ENCODE peak calls at places on chromosome 19, in six cellular contexts. X is GM23248, Z is fibroblast of lung, S is HCT116, W is PC-3, B is SK-N-MC. L is an unnamed sample.

GRCh38 chr19:39970424-39970673 is 616 bp upstream of the PSMC4 start:
- DNase-seq in X (no peak), Z (no peak), S (no peak), W (peak; percentile 8), B (no peak), L (no peak)

GRCh38 chr19:35267818-35268545 is 780 bp upstream of the USF2 start:
- DNase-seq in X (peak; percentile 88), Z (peak; percentile 67), S (peak; percentile 24), W (peak; percentile 66), B (no peak), L (peak; percentile 84)

GRCh38 chr19:4738734-4739133 is 15.1 kb upstream of the DPP9 start:
- DNase-seq in X (peak; percentile 38), Z (no peak), S (no peak), W (peak; percentile 22), B (no peak), L (no peak)

GRCh38 chr19:47819841-47820244 is 1.9 kb upstream of the CRX start:
- DNase-seq in X (no peak), Z (no peak), S (no peak), W (no peak), B (no peak), L (no peak)

GRCh38 chr19:15922021-15922420 is 12.3 kb downstream of the CYP4F11 start:
- DNase-seq in X (no peak), Z (no peak), S (no peak), W (no peak), B (no peak), L (no peak)

GRCh38 chr19:45265375-45265774 is 14.3 kb downstream of the MARK4 start:
- DNase-seq in X (no peak), Z (no peak), S (no peak), W (no peak), B (no peak), L (no peak)

GRCh38 chr19:38842439-38843174 is 7.2 kb downstream of the HNRNPL start:
- DNase-seq in X (no peak), Z (no peak), S (no peak), W (no peak), B (no peak), L (no peak)

GRCh38 chr19:13128583-13128982 is 10.5 kb downstream of the NACC1 start:
- DNase-seq in X (no peak), Z (no peak), S (no peak), W (no peak), B (no peak), L (no peak)

GRCh38 chr19:28949535-28949934 is 263.4 kb downstream of the UQCRFS1 start:
- DNase-seq in X (no peak), Z (no peak), S (no peak), W (no peak), B (no peak), L (no peak)

GRCh38 chr19:19719798-19720197 is 13.1 kb downstream of the ZNF14 start:
- DNase-seq in X (no peak), Z (no peak), S (no peak), W (no peak), B (no peak), L (no peak)

GRCh38 chr19:50252111-50252886 is 48.9 kb downstream of the MYH14 start:
- DNase-seq in X (peak; percentile 30), Z (peak; percentile 9), S (no peak), W (peak; percentile 72), B (no peak), L (peak; percentile 51)

GRCh38 chr19:38726284-38726673 is 18.0 kb downstream of the CAPN12 start:
- DNase-seq in X (no peak), Z (no peak), S (no peak), W (no peak), B (no peak), L (no peak)

GRCh38 chr19:10318807-10319426 is 3.1 kb upstream of the FDX2 start:
- DNase-seq in X (no peak), Z (no peak), S (no peak), W (no peak), B (no peak), L (no peak)

GRCh38 chr19:11151181-11151580 is 4.4 kb downstream of the SPC24 start:
- DNase-seq in X (peak; percentile 30), Z (no peak), S (no peak), W (no peak), B (no peak), L (no peak)

GRCh38 chr19:5002143-5002542 is 33.2 kb downstream of the KDM4B start:
- DNase-seq in X (peak; percentile 89), Z (no peak), S (peak; percentile 16), W (peak; percentile 96), B (no peak), L (no peak)

GRCh38 chr19:43224855-43225253 is 19.4 kb upstream of the PSG4 start:
- DNase-seq in X (no peak), Z (no peak), S (no peak), W (no peak), B (no peak), L (no peak)

GRCh38 chr19:53085496-53085895 is 17.7 kb downstream of the ZNF160 start:
- DNase-seq in X (no peak), Z (no peak), S (no peak), W (no peak), B (no peak), L (no peak)

GRCh38 chr19:13884726-13885591 is 8.0 kb downstream of the NANOS3 start:
- DNase-seq in X (no peak), Z (no peak), S (no peak), W (no peak), B (no peak), L (no peak)

GRCh38 chr19:41784337-41785239 is 11.8 kb upstream of the CEACAM3 start:
- DNase-seq in X (no peak), Z (no peak), S (no peak), W (no peak), B (no peak), L (no peak)

GRCh38 chr19:32388393-32388724 is 17.2 kb upstream of the DPY19L3 start:
- DNase-seq in X (no peak), Z (no peak), S (no peak), W (no peak), B (no peak), L (no peak)

GRCh38 chr19:32392142-32392541 is 13.4 kb upstream of the DPY19L3 start:
- DNase-seq in X (no peak), Z (no peak), S (no peak), W (no peak), B (no peak), L (no peak)

GRCh38 chr19:32392946-32393345 is 12.6 kb upstream of the DPY19L3 start:
- DNase-seq in X (no peak), Z (no peak), S (no peak), W (no peak), B (no peak), L (no peak)

GRCh38 chr19:32387701-32388392 is 17.7 kb upstream of the DPY19L3 start:
- DNase-seq in X (peak; percentile 83), Z (peak; percentile 69), S (no peak), W (peak; percentile 17), B (no peak), L (peak; percentile 6)
- TF ChIP-seq EZH2 in X (no peak), Z (no peak), S (no peak), W (no peak), B (no peak), L (no peak)

GRCh38 chr19:843836-844299 is 3.1 kb downstream of the PRTN3 start:
- DNase-seq in X (no peak), Z (no peak), S (no peak), W (no peak), B (no peak), L (no peak)
- TF ChIP-seq EZH2 in X (no peak), Z (peak; percentile 73), S (no peak), W (no peak), B (no peak), L (no peak)

GRCh38 chr19:46412983-46413261 is 442 bp downstream of the CCDC8 start:
- DNase-seq in X (peak; percentile 38), Z (no peak), S (no peak), W (no peak), B (no peak), L (no peak)
- TF ChIP-seq EZH2 in X (no peak), Z (peak; percentile 31), S (no peak), W (no peak), B (no peak), L (no peak)

GRCh38 chr19:34034318-34034846 is 137.9 kb upstream of the LSM14A start:
- DNase-seq in X (no peak), Z (no peak), S (no peak), W (peak; percentile 15), B (no peak), L (no peak)
- TF ChIP-seq EZH2 in X (no peak), Z (no peak), S (no peak), W (no peak), B (no peak), L (no peak)